ENCODE peak calls at places on chromosomes 4 and X, in six cellular contexts. K, O, W, T, I and Z are unnamed samples.

GRCh38 chr4:187157380-187157958 is 433.8 kb upstream of the FAT1 start:
- DNase-seq in K (no peak), O (no peak), W (no peak), T (no peak), I (no peak), Z (no peak)

GRCh38 chrX:1485033-1485432 is 32.3 kb upstream of the ASMTL start:
- DNase-seq in K (no peak), O (no peak), W (no peak), T (no peak), I (no peak), Z (no peak)

GRCh38 chr4:22471419-22471818 is 44.4 kb downstream of the ADGRA3 start:
- DNase-seq in K (no peak), O (no peak), W (no peak), T (no peak), I (no peak), Z (no peak)

GRCh38 chrX:66892004-66892403 is 253.1 kb upstream of the EDA2R start:
- DNase-seq in K (no peak), O (no peak), W (no peak), T (no peak), I (no peak), Z (no peak)

GRCh38 chrX:53598169-53598568 is 88.3 kb downstream of the HUWE1 start:
- DNase-seq in K (no peak), O (no peak), W (no peak), T (no peak), I (no peak), Z (no peak)

GRCh38 chr4:4541661-4542570 is at the start of gene STX18:
- DNase-seq in K (peak; percentile 88), O (peak; percentile 69), W (peak; percentile 87), T (peak; percentile 77), I (peak; percentile 88), Z (peak; percentile 88)

GRCh38 chrX:115582871-115583729 is 22.1 kb downstream of the PLS3 start:
- DNase-seq in K (no peak), O (no peak), W (no peak), T (peak; percentile 66), I (peak; percentile 23), Z (no peak)

GRCh38 chr4:134567461-134567860 is 365.9 kb upstream of the PABPC4L start:
- DNase-seq in K (no peak), O (no peak), W (no peak), T (no peak), I (no peak), Z (no peak)

DNA sequence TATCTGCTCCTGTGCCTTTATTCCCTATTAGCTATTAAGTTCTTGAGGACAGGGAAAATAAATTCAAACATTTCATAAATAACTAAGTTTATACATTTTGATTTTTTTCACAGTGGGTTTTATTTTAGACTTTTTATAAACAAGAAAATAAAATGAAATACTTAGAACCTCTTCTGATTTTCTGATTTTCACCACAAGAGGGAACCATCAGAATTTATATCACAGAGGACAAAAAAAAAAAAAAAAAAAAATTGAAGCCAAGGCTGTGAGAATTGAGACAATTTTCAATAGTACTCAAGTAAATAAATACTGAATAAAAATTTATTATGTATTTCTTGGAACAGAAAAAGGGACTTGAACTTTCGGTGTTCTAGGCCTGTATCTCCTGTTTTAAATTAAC is 288.1 kb downstream of the SH3BGRL start:
- DNase-seq in K (no peak), O (no peak), W (no peak), T (peak; percentile 3), I (no peak), Z (no peak)
- TF ChIP-seq CTCF in K (peak; percentile 13), O (no peak), W (no peak), T (peak; percentile 12), I (no peak), Z (no peak)

DNA sequence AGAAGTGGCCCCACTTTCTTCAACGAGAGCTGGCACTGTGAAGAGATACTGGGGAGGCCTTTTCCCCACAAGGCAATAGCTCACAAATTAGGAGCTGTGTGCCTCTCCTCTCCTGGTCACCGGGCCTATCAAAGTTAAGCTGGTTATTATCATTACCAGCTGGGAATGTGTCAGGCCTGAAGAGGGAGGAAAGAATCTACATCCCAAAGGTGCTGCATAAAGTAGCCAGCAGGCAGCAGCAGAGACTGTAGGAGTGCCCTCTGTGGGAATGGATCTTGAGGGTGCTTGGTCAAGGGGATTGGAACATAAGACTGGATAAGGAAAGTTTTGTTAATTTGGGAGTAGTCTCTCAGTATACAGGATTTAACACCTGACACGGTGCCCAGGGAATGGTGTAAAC is 9.1 kb upstream of the TMPRSS11D start:
- DNase-seq in K (no peak), O (no peak), W (no peak), T (no peak), I (no peak), Z (no peak)
- TF ChIP-seq CTCF in K (no peak), O (no peak), W (no peak), T (peak; percentile 30), I (no peak), Z (peak; percentile 2)

GRCh38 chrX:19225906-19226305 is 103.6 kb upstream of the ADGRG2 start:
- DNase-seq in K (peak; percentile 69), O (no peak), W (no peak), T (peak; percentile 18), I (no peak), Z (no peak)
- TF ChIP-seq CTCF in K (peak; percentile 45), O (no peak), W (no peak), T (peak; percentile 1), I (no peak), Z (peak; percentile 37)

GRCh38 chr4:40552536-40552935 is 77.1 kb downstream of the RBM47 start:
- DNase-seq in K (peak; percentile 55), O (no peak), W (no peak), T (no peak), I (peak; percentile 68), Z (no peak)

GRCh38 chr4:40548256-40548655 is 81.4 kb downstream of the RBM47 start:
- DNase-seq in K (no peak), O (no peak), W (no peak), T (peak; percentile 62), I (no peak), Z (no peak)

GRCh38 chr4:40547446-40548132 is 82.1 kb downstream of the RBM47 start:
- DNase-seq in K (no peak), O (no peak), W (no peak), T (peak; percentile 57), I (no peak), Z (no peak)

GRCh38 chr4:40553995-40554394 is 75.7 kb downstream of the RBM47 start:
- DNase-seq in K (no peak), O (peak; percentile 29), W (no peak), T (no peak), I (no peak), Z (no peak)

GRCh38 chr4:40550900-40551546 is 78.6 kb downstream of the RBM47 start:
- DNase-seq in K (peak; percentile 50), O (no peak), W (no peak), T (peak; percentile 53), I (peak; percentile 71), Z (no peak)
- TF ChIP-seq CTCF in K (peak; percentile 36), O (no peak), W (no peak), T (peak; percentile 49), I (peak; percentile 73), Z (peak; percentile 32)

DNA sequence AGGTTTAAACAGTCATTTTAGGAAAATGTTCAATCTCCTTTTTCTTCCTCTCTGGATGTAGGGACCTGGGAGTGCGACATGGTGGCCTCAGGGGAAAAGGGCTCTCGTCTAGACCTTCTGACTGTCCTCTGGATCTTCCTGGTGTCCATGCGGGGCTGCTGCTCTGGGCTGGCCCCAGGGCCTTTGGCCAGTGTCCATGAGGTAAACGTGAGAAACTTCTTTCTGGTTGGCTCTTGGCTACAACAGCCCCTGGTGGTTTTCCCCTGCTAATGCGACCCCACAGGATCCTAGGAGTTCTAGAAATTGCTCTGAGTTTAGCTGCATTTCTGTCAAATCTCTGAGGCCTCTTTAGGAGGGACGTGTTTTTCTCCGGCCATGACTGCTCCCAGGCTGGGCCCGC is 85.7 kb downstream of the MFAP3L start:
- DNase-seq in K (no peak), O (no peak), W (no peak), T (no peak), I (no peak), Z (peak; percentile 35)
- TF ChIP-seq CTCF in K (no peak), O (no peak), W (no peak), T (peak; percentile 2), I (no peak), Z (peak; percentile 46)